ENCODE peak calls at places on chromosome 18, in seven cellular contexts. A is Ammon's horn; E is activated naive CD8-positive, alpha-beta T cell treated with anti-CD3 and anti-CD28 coated beads for 36 hours; P is A172; Y is activated naive CD4-positive, alpha-beta T cell treated with anti-CD3 and anti-CD28 coated beads for 36 hours; W is GM10248; T is stimulated activated CD4-positive, alpha-beta T cell treated with anti-CD3 and anti-CD28 coated beads, Interleukin-15, amount 100 ng/mL, for 24 hours. X is an unnamed sample.
A peak's percentile ranks its signal among the peaks of the same experiment; 100 is the strongest.

GRCh38 chr18:57131782-57132181 is 15.1 kb upstream of the BOD1L2 start:
- DNase-seq in E (no peak), W (no peak), T (no peak), P (no peak), A (peak; percentile 10), Y (no peak), X (no peak)

GRCh38 chr18:55419939-55420664 is 167.9 kb downstream of the TCF4 start:
- DNase-seq in Y (no peak), E (no peak), P (no peak), A (no peak), W (no peak), T (no peak), X (no peak)

GRCh38 chr18:13619505-13620205 is 106.7 kb downstream of the FAM210A start:
- DNase-seq in Y (no peak), W (no peak), T (no peak), E (no peak), P (no peak), A (peak; percentile 48), X (no peak)

GRCh38 chr18:26547302-26548143 is 830 bp downstream of the KCTD1 start:
- DNase-seq in E (peak; percentile 71), W (peak; percentile 85), A (peak; percentile 85), Y (peak; percentile 55), P (no peak), T (peak; percentile 77), X (peak; percentile 93)

GRCh38 chr18:41323044-41323443 is 632.0 kb upstream of the PIK3C3 start:
- DNase-seq in E (no peak), T (no peak), W (no peak), Y (no peak), P (peak; percentile 46), A (no peak), X (no peak)

GRCh38 chr18:73270919-73271318 is 403.1 kb upstream of the NETO1 start:
- DNase-seq in T (no peak), E (no peak), Y (no peak), A (no peak), W (no peak), P (no peak), X (no peak)

GRCh38 chr18:58288922-58289797 is 245.1 kb downstream of the NEDD4L start:
- DNase-seq in W (peak; percentile 44), E (no peak), P (peak; percentile 36), A (no peak), T (no peak), Y (no peak), X (peak; percentile 72)

GRCh38 chr18:51127664-51128063 is 69.8 kb downstream of the MEX3C start:
- DNase-seq in Y (no peak), T (no peak), E (no peak), P (no peak), A (no peak), W (no peak), X (no peak)

GRCh38 chr18:70464343-70465114 is 175.7 kb downstream of the SOCS6 start:
- DNase-seq in A (peak; percentile 92), W (peak; percentile 24), E (peak; percentile 36), Y (peak; percentile 50), T (peak; percentile 53), P (peak; percentile 48), X (peak; percentile 59)

GRCh38 chr18:11398625-11399024 is 210.8 kb upstream of the SLC35G4 start:
- DNase-seq in P (peak; percentile 24), T (no peak), W (no peak), A (no peak), Y (no peak), E (no peak), X (no peak)

GRCh38 chr18:38751897-38752296 is 1186.3 kb upstream of the CELF4 start:
- DNase-seq in E (no peak), P (no peak), Y (no peak), W (peak; percentile 10), A (peak; percentile 72), T (peak; percentile 8), X (peak; percentile 52)

GRCh38 chr18:902179-902718 is 2.4 kb upstream of the ADCYAP1 start:
- DNase-seq in T (no peak), Y (no peak), W (no peak), E (no peak), A (peak; percentile 13), P (peak; percentile 47), X (no peak)

GRCh38 chr18:48412339-48412929 is 3.3 kb upstream of the ZBTB7C start:
- DNase-seq in T (peak; percentile 36), Y (peak; percentile 37), A (peak; percentile 49), W (peak; percentile 34), E (peak; percentile 10), P (no peak), X (peak; percentile 33)

GRCh38 chr18:6058941-6059340 is 163.6 kb upstream of the TMEM200C start:
- DNase-seq in E (no peak), P (peak; percentile 14), W (no peak), A (no peak), T (no peak), Y (no peak), X (no peak)

GRCh38 chr18:40356153-40356552 is 1598.9 kb upstream of the PIK3C3 start:
- DNase-seq in T (no peak), Y (no peak), W (no peak), P (no peak), A (no peak), E (no peak), X (no peak)

GRCh38 chr18:34399892-34400291 is 175.2 kb upstream of the NOL4 start:
- DNase-seq in E (no peak), T (no peak), A (peak; percentile 4), Y (no peak), P (no peak), W (no peak), X (no peak)

GRCh38 chr18:11136241-11136640 is 13.1 kb downstream of the PIEZO2 start:
- DNase-seq in E (no peak), A (peak; percentile 8), W (no peak), T (no peak), Y (no peak), P (no peak), X (no peak)

GRCh38 chr18:13424377-13424776 is 205.8 kb downstream of the LDLRAD4 start:
- DNase-seq in Y (no peak), A (no peak), T (no peak), W (no peak), E (no peak), P (no peak), X (no peak)

GRCh38 chr18:3170762-3171161 is 49.0 kb downstream of the MYOM1 start:
- DNase-seq in A (no peak), Y (no peak), P (no peak), E (no peak), T (no peak), W (no peak), X (no peak)

GRCh38 chr18:10122116-10122515 is 208.3 kb downstream of the VAPA start:
- DNase-seq in Y (no peak), P (no peak), W (no peak), T (no peak), E (no peak), A (no peak), X (no peak)

GRCh38 chr18:47191956-47192355 is 15.8 kb upstream of the IER3IP1 start:
- DNase-seq in T (no peak), E (no peak), A (no peak), W (no peak), P (peak; percentile 2), Y (peak; percentile 21), X (no peak)

GRCh38 chr18:49677762-49678398 is 116.0 kb downstream of the LIPG start:
- DNase-seq in Y (no peak), E (no peak), T (no peak), P (no peak), W (peak; percentile 32), A (no peak), X (peak; percentile 27)

GRCh38 chr18:11850821-11851155 is 425 bp upstream of the CHMP1B start:
- DNase-seq in Y (no peak), P (no peak), W (no peak), E (no peak), T (no peak), A (no peak), X (no peak)

GRCh38 chr18:12606592-12607315 is 51.2 kb downstream of the SPIRE1 start:
- DNase-seq in A (peak; percentile 9), P (peak; percentile 58), Y (no peak), T (no peak), W (no peak), E (no peak), X (no peak)

GRCh38 chr18:9714832-9715343 is 6.8 kb downstream of the RAB31 start:
- DNase-seq in Y (no peak), W (no peak), P (no peak), T (no peak), A (no peak), E (no peak), X (no peak)

GRCh38 chr18:44708451-44709083 is 27.9 kb downstream of the SETBP1 start:
- DNase-seq in W (no peak), T (no peak), E (no peak), Y (no peak), A (no peak), P (no peak), X (no peak)

GRCh38 chr18:53148056-53148574 is 808.1 kb downstream of the DCC start:
- DNase-seq in T (no peak), A (peak; percentile 14), Y (no peak), W (no peak), P (no peak), E (no peak), X (no peak)

X was measured in GM12865.